ENCODE peak calls at places on chromosomes 6 and 20, in nine cellular contexts. J is foreskin keratinocyte, G is astrocyte, K is vagina, T is IMR-90, B is heart left ventricle, M is H9, A is AG04450, V is fibroblast of lung. R is an unnamed sample.

GRCh38 chr6:152094992-152095592 is 287.6 kb downstream of the ESR1 start:
- DNase-seq in J (peak), T (peak), A (peak), M (peak), G (peak), B (peak), V (peak), K (no peak), R (peak)

GRCh38 chr6:10383312-10384063 is 31.4 kb downstream of the TFAP2A start:
- DNase-seq in B (no peak), T (no peak), K (no peak), A (no peak), V (no peak), G (no peak), M (peak), J (peak), R (peak)

GRCh38 chr6:156013155-156013554 is 557.5 kb upstream of the NOX3 start:
- DNase-seq in V (no peak), M (no peak), K (no peak), J (peak), G (no peak), B (no peak), T (no peak), A (no peak), R (no peak)

GRCh38 chr6:35058041-35058675 is 83.0 kb downstream of the TCP11 start:
- DNase-seq in A (no peak), M (no peak), J (no peak), K (no peak), G (peak), B (no peak), V (peak), T (no peak), R (no peak)

GRCh38 chr20:61949363-61949713 is 116.3 kb downstream of the TAF4 start:
- DNase-seq in T (no peak), M (no peak), A (no peak), V (no peak), B (no peak), J (no peak), K (no peak), G (no peak), R (no peak)

GRCh38 chr6:27672113-27672799 is 199.4 kb upstream of the ZNF184 start:
- DNase-seq in V (peak), G (peak), T (peak), M (peak), A (no peak), J (peak), K (no peak), B (no peak), R (no peak)

GRCh38 chr6:106113256-106113954 is 27.3 kb downstream of the PRDM1 start:
- DNase-seq in J (no peak), B (no peak), T (no peak), V (no peak), A (no peak), G (no peak), M (no peak), K (no peak), R (no peak)

GRCh38 chr6:111154981-111155380 is 67.7 kb downstream of the SLC16A10 start:
- DNase-seq in M (no peak), G (no peak), T (no peak), V (no peak), K (no peak), J (no peak), A (no peak), B (no peak), R (no peak)

GRCh38 chr6:134891633-134892032 is 58.3 kb downstream of the ALDH8A1 start:
- DNase-seq in V (no peak), M (no peak), K (no peak), A (no peak), B (no peak), T (no peak), J (no peak), G (no peak), R (no peak)

GRCh38 chr6:11909696-11910132 is 102.4 kb upstream of the HIVEP1 start:
- DNase-seq in M (no peak), A (no peak), B (no peak), T (peak), G (peak), V (peak), J (peak), K (no peak), R (no peak)

GRCh38 chr20:35171753-35172433 is at the start of gene PROCR:
- DNase-seq in K (no peak), J (peak), A (peak), M (peak), V (peak), G (peak), T (peak), B (peak), R (peak)

GRCh38 chr6:35473075-35473848 is 5.1 kb downstream of the RPL10A start:
- DNase-seq in T (no peak), M (peak), A (no peak), K (no peak), B (no peak), G (no peak), V (no peak), J (no peak), R (no peak)

GRCh38 chr6:49406241-49406970 is 56.6 kb downstream of the MMUT start:
- DNase-seq in A (no peak), J (peak), V (peak), M (no peak), B (no peak), K (no peak), G (no peak), T (no peak), R (no peak)

GRCh38 chr6:40906759-40907158 is 132.3 kb downstream of the UNC5CL start:
- DNase-seq in V (peak), J (peak), B (no peak), T (no peak), G (peak), A (no peak), M (no peak), K (no peak), R (peak)

GRCh38 chr6:146827216-146827928 is 228.6 kb downstream of the ADGB start:
- DNase-seq in G (no peak), B (no peak), A (no peak), V (no peak), K (no peak), M (no peak), T (no peak), J (no peak), R (no peak)

GRCh38 chr20:12079490-12079889 is 161.8 kb downstream of the BTBD3 start:
- DNase-seq in T (no peak), J (no peak), G (no peak), A (no peak), M (no peak), V (no peak), K (no peak), B (no peak), R (no peak)

GRCh38 chr6:133160531-133160930 is 80.6 kb upstream of the EYA4 start:
- DNase-seq in G (no peak), A (no peak), M (no peak), T (peak), V (no peak), J (no peak), K (no peak), B (no peak), R (no peak)

GRCh38 chr6:131510094-131510493 is 62.9 kb upstream of the ARG1 start:
- DNase-seq in G (no peak), M (peak), B (no peak), V (no peak), A (no peak), J (no peak), K (no peak), T (no peak), R (no peak)

GRCh38 chr20:1809611-1810510 is 85.3 kb upstream of the SIRPA start:
- DNase-seq in K (peak), V (peak), J (peak), B (no peak), M (no peak), T (peak), G (peak), A (no peak), R (peak)

GRCh38 chr20:1813101-1813529 is 82.1 kb upstream of the SIRPA start:
- DNase-seq in G (peak), T (peak), B (peak), A (peak), K (peak), M (no peak), V (peak), J (peak), R (peak)

GRCh38 chr20:1810926-1811620 is 84.1 kb upstream of the SIRPA start:
- DNase-seq in A (no peak), M (no peak), V (peak), K (peak), T (peak), B (no peak), J (no peak), G (peak), R (no peak)

GRCh38 chr20:1810572-1810925 is 84.7 kb upstream of the SIRPA start:
- DNase-seq in T (no peak), K (peak), M (no peak), A (no peak), J (no peak), V (no peak), B (no peak), G (no peak), R (no peak)

GRCh38 chr20:1811621-1812498 is 83.3 kb upstream of the SIRPA start:
- DNase-seq in K (peak), G (peak), B (no peak), M (no peak), T (peak), A (no peak), J (no peak), V (peak), R (no peak)
- TF ChIP-seq CTCF in K (no peak), G (no peak), B (no peak), M (no peak), T (no peak), A (no peak), J (no peak), V (no peak), R (no peak)

DNA sequence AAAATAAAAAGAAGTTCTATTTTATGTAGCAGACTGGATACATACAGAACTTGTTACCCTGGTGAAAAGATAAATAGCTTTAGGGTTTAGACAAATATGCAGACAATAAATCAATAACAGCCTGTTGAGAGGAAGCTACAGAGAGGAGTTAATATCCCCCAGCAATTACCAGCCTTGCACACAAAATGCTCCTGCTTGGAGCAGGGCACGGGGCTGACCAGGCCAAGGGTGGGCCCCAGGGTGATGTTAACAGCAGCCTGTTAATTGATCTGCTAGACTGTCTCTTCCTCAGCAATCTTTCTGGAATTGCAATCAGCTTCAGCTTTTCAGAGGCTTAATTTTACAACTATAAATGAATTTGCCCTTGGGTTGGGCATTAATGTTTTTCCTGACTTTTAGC is 125.1 kb upstream of the SOX4 start:
- DNase-seq in A (no peak), M (no peak), B (no peak), G (no peak), K (no peak), J (no peak), T (no peak), V (no peak), R (no peak)
- H3K27ac ChIP-seq in A (no peak), M (no peak), B (no peak), G (no peak), K (no peak), J (no peak), T (no peak), V (no peak), R (no peak)

GRCh38 chr6:142302427-142303190 is 802 bp downstream of the ADGRG6 start:
- DNase-seq in T (peak), K (no peak), V (no peak), A (no peak), G (no peak), J (peak), M (peak), B (peak), R (peak)

GRCh38 chr6:142300302-142300701 is 1.5 kb upstream of the ADGRG6 start:
- DNase-seq in V (peak), B (no peak), J (no peak), G (peak), T (no peak), K (no peak), M (no peak), A (no peak), R (no peak)

GRCh38 chr6:142303191-142303564 is 1.4 kb downstream of the ADGRG6 start:
- DNase-seq in K (no peak), G (no peak), A (no peak), J (peak), V (no peak), B (no peak), T (peak), M (no peak), R (no peak)

GRCh38 chr6:142300758-142301251 is 1.0 kb upstream of the ADGRG6 start:
- DNase-seq in M (peak), K (no peak), A (no peak), G (peak), V (peak), J (peak), B (peak), T (peak), R (peak)

GRCh38 chr6:142301421-142302391 is at the start of gene ADGRG6:
- DNase-seq in J (peak), T (peak), K (no peak), V (peak), B (peak), G (peak), M (peak), A (no peak), R (peak)
- TF ChIP-seq CTCF in J (peak), T (peak), K (no peak), V (no peak), B (no peak), G (no peak), M (peak), A (no peak), R (peak)

GRCh38 chr6:39177130-39177529 is 52.1 kb downstream of the KCNK5 start:
- DNase-seq in A (no peak), V (no peak), T (no peak), K (no peak), G (no peak), M (no peak), J (no peak), B (no peak), R (no peak)
- H3K27ac ChIP-seq in A (no peak), V (no peak), T (no peak), K (no peak), G (no peak), M (no peak), J (no peak), B (no peak), R (no peak)

GRCh38 chr20:63327229-63327745 is 33.9 kb downstream of the CHRNA4 start:
- DNase-seq in J (no peak), G (no peak), K (no peak), B (peak), V (no peak), M (no peak), A (no peak), T (no peak), R (no peak)
- TF ChIP-seq CTCF in J (no peak), G (no peak), K (no peak), B (no peak), V (no peak), M (no peak), A (no peak), T (no peak), R (no peak)

GRCh38 chr6:31870385-31870921 is 7.8 kb upstream of the NEU1 start:
- DNase-seq in K (no peak), M (peak), B (no peak), A (no peak), J (peak), G (no peak), V (no peak), T (no peak), R (no peak)
- H3K27ac ChIP-seq in K (peak), M (no peak), B (no peak), A (no peak), J (no peak), G (no peak), V (no peak), T (no peak), R (no peak)

DNA sequence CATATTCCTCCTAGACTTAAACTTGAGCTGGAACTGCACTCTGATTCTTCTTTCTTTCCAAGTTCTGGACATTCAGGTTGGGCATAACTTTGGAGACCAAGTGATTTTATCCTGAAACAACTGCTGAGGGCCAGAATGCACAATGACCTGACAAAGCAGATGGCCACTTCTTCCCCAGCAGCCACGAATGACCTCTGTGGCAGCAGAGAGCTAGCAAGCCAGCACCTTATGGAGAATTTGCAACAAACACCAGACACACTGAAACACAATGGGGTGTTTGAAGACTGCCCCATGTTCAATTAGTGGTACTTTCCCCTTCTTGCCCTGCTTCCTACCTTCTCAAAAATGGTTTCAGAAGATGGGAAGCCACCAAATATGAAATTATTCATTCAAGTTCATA is 4.2 kb upstream of the TENT5A start:
- DNase-seq in M (no peak), V (no peak), K (no peak), A (no peak), G (no peak), B (peak), T (no peak), J (no peak), R (no peak)
- TF ChIP-seq CTCF in M (no peak), V (no peak), K (no peak), A (no peak), G (no peak), B (no peak), T (no peak), J (no peak), R (no peak)

GRCh38 chr6:92114091-92114490 is 1305.3 kb downstream of the EPHA7 start:
- DNase-seq in K (no peak), T (no peak), V (no peak), A (no peak), M (no peak), G (no peak), J (no peak), B (no peak), R (no peak)
- H3K27ac ChIP-seq in K (no peak), T (no peak), V (no peak), A (no peak), M (no peak), G (no peak), J (no peak), B (no peak), R (no peak)

GRCh38 chr20:8400461-8400860 is 268.4 kb downstream of the PLCB1 start:
- DNase-seq in B (no peak), M (no peak), J (no peak), A (no peak), V (no peak), K (no peak), G (no peak), T (no peak), R (no peak)

GRCh38 chr20:8394308-8394945 is 262.4 kb downstream of the PLCB1 start:
- DNase-seq in M (no peak), A (no peak), G (peak), B (no peak), J (peak), K (no peak), V (peak), T (peak), R (no peak)

GRCh38 chr20:8399963-8400362 is 267.9 kb downstream of the PLCB1 start:
- DNase-seq in K (no peak), M (no peak), A (no peak), B (no peak), G (no peak), T (no peak), J (no peak), V (no peak), R (no peak)

GRCh38 chr20:8401491-8401890 is 269.4 kb downstream of the PLCB1 start:
- DNase-seq in A (no peak), B (no peak), T (peak), J (no peak), V (no peak), M (no peak), G (no peak), K (no peak), R (no peak)

DNA sequence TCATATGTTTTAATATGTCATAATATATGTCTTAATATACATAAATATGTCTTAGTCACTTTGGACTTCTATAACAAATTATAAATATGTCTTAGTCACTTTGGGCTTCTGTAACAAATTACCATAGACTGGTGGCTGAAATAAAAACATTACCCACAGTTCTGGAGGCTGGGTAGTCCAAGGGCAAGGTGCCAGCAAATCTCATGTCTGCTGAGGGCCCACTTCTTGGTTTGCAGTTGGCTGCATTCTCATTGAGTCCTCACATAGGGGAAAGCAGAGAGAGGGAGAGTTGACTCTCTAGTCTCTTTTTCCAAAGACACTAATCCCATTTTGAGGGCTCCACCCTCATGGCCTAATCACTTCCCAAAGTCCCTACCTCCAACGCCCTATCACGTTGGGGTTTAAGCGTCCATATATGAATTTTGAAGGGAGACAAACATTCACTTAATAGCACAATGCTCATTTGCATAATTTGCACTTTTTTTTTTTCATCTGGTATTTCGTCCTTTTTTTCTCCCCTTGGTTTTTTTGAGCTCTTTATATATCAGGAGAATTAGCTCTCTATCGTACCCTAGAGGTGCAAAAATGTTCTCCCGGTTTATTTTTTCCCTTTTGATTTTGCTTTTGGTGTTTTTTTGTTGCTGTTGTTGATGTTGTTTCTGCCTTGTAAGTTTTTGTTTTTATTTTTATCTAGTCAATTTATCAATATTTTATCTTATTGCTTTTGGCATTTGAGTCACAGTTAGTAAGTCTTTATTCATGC is 266.4 kb downstream of the PLCB1 start:
- DNase-seq in M (no peak), V (no peak), J (no peak), T (no peak), A (no peak), G (no peak), B (no peak), K (no peak), R (no peak)
- TF ChIP-seq CTCF in M (peak), V (no peak), J (no peak), T (no peak), A (no peak), G (no peak), B (no peak), K (no peak), R (no peak)